ENCODE peak calls at places on chromosome 16, in four cellular contexts. L is stimulated activated CD4-positive, alpha-beta T cell treated with anti-CD3 and anti-CD28 coated beads, Interleukin-1b, Interleukin-23, amount 100 ng/mL, for 48 hours; S is NCI-H1930; T is stimulated activated CD8-positive, alpha-beta memory T cell treated with anti-CD3 and anti-CD28 coated beads, Interleukin-4, amount 100 ng/mL, for 1 hour. V is an unnamed sample.

GRCh38 chr16:8885674-8886592 is 3.8 kb downstream of the LITAFD start:
- DNase-seq in L (no peak), S (no peak), T (no peak), V (no peak)

GRCh38 chr16:13307255-13307654 is 405.9 kb downstream of the SHISA9 start:
- DNase-seq in L (no peak), S (no peak), T (no peak), V (no peak)

GRCh38 chr16:88379694-88380040 is 3.1 kb upstream of the ZNF469 start:
- DNase-seq in L (no peak), S (no peak), T (no peak), V (no peak)

GRCh38 chr16:2250652-2251280 is 621 bp downstream of the ECI1 start:
- DNase-seq in L (peak), S (no peak), T (no peak), V (no peak)

GRCh38 chr16:87441886-87442580 is 49.9 kb downstream of the MAP1LC3B start:
- DNase-seq in L (no peak), S (no peak), T (no peak), V (no peak)

GRCh38 chr16:88803264-88803987 is at the start of gene CDT1:
- DNase-seq in L (peak), S (peak), T (peak), V (peak)

GRCh38 chr16:59021751-59022150 is 287.6 kb upstream of the GOT2 start:
- DNase-seq in L (no peak), S (no peak), T (no peak), V (no peak)

GRCh38 chr16:89417352-89417751 is 73.0 kb downstream of the ANKRD11 start:
- DNase-seq in L (no peak), S (no peak), T (no peak), V (no peak)

GRCh38 chr16:70454221-70455034 is at the start of gene FCSK:
- DNase-seq in L (peak), S (peak), T (peak), V (no peak)

GRCh38 chr16:19382887-19383816 is 34.5 kb upstream of the TMC5 start:
- DNase-seq in L (no peak), S (no peak), T (no peak), V (peak)

GRCh38 chr16:27480761-27481160 is 69.0 kb downstream of the GTF3C1 start:
- DNase-seq in L (no peak), S (no peak), T (no peak), V (no peak)

GRCh38 chr16:15836965-15837611 is 19.7 kb downstream of the MYH11 start:
- DNase-seq in L (no peak), S (no peak), T (no peak), V (no peak)

GRCh38 chr16:70396209-70396904 is 42.5 kb downstream of the ST3GAL2 start:
- DNase-seq in L (no peak), S (no peak), T (no peak), V (no peak)

GRCh38 chr16:56347166-56347565 is 78.2 kb downstream of the AMFR start:
- DNase-seq in L (no peak), S (no peak), T (no peak), V (no peak)

GRCh38 chr16:12420661-12421209 is 383.0 kb downstream of the CPPED1 start:
- DNase-seq in L (no peak), S (no peak), T (no peak), V (no peak)

GRCh38 chr16:88878967-88879787 is 12.7 kb upstream of the PABPN1L start:
- DNase-seq in L (no peak), S (no peak), T (no peak), V (no peak)